ENCODE peak calls at places on chromosome 13, in ten cellular contexts. H, K, S, L, C, Z, J, D, E and X are unnamed samples.

GRCh38 chr13:32838985-32839384 is 177.2 kb upstream of the KL start:
- DNase-seq in L (no peak), C (no peak), H (no peak), D (no peak), K (peak; percentile 35), J (no peak), S (no peak), Z (no peak), E (no peak), X (no peak)

GRCh38 chr13:103615778-103616177 is 549.6 kb upstream of the SLC10A2 start:
- DNase-seq in S (no peak), Z (no peak), H (no peak), D (no peak), L (no peak), K (no peak), J (no peak), C (no peak), E (no peak), X (no peak)

GRCh38 chr13:98556968-98557591 is 19.8 kb downstream of the STK24 start:
- DNase-seq in J (no peak), E (peak; percentile 42), C (no peak), L (no peak), S (no peak), H (no peak), Z (no peak), D (no peak), K (peak; percentile 49), X (no peak)

GRCh38 chr13:41678320-41678719 is 221.0 kb downstream of the RGCC start:
- DNase-seq in L (no peak), K (no peak), Z (no peak), E (no peak), C (no peak), S (no peak), H (no peak), D (no peak), J (no peak), X (no peak)

GRCh38 chr13:112784811-112785418 is 95.1 kb downstream of the ATP11A start:
- DNase-seq in D (no peak), L (no peak), E (no peak), K (no peak), Z (no peak), C (no peak), J (no peak), H (no peak), S (no peak), X (no peak)

GRCh38 chr13:93956416-93956815 is 523.1 kb downstream of the DCT start:
- DNase-seq in J (no peak), H (no peak), D (no peak), L (no peak), Z (no peak), S (no peak), C (no peak), K (no peak), E (no peak), X (no peak)

GRCh38 chr13:108508263-108508662 is 121.1 kb upstream of the MYO16 start:
- DNase-seq in E (no peak), Z (no peak), K (no peak), J (no peak), D (no peak), C (no peak), H (no peak), S (no peak), L (no peak), X (no peak)

GRCh38 chr13:41639955-41640780 is 182.8 kb downstream of the RGCC start:
- DNase-seq in L (peak; percentile 69), J (no peak), E (no peak), C (no peak), Z (no peak), S (no peak), K (no peak), D (no peak), H (no peak), X (no peak)

GRCh38 chr13:99743079-99743478 is 228.5 kb downstream of the ZIC5 start:
- DNase-seq in H (no peak), L (no peak), J (no peak), C (no peak), S (no peak), E (no peak), K (no peak), Z (no peak), D (no peak), X (no peak)

GRCh38 chr13:77374339-77374738 is 47.4 kb upstream of the MYCBP2 start:
- DNase-seq in K (no peak), L (no peak), C (no peak), Z (no peak), J (no peak), S (no peak), E (no peak), D (no peak), H (no peak), X (no peak)

GRCh38 chr13:47835470-47836228 is 165.4 kb downstream of the SUCLA2 start:
- DNase-seq in J (no peak), E (no peak), H (no peak), S (no peak), L (no peak), D (no peak), Z (no peak), C (no peak), K (no peak), X (no peak)

GRCh38 chr13:47826481-47826880 is 174.6 kb downstream of the SUCLA2 start:
- DNase-seq in S (no peak), K (no peak), C (no peak), E (no peak), Z (no peak), D (no peak), L (no peak), H (no peak), J (no peak), X (no peak)

GRCh38 chr13:47831265-47831664 is 169.8 kb downstream of the SUCLA2 start:
- DNase-seq in E (no peak), Z (no peak), L (no peak), H (no peak), S (no peak), K (no peak), J (no peak), D (no peak), C (no peak), X (no peak)

GRCh38 chr13:47832458-47832972 is 168.6 kb downstream of the SUCLA2 start:
- DNase-seq in J (no peak), S (no peak), Z (no peak), C (no peak), L (no peak), E (no peak), H (no peak), D (no peak), K (no peak), X (no peak)

GRCh38 chr13:47829684-47830083 is 171.4 kb downstream of the SUCLA2 start:
- DNase-seq in S (no peak), E (no peak), H (no peak), D (no peak), C (no peak), K (no peak), Z (no peak), J (no peak), L (no peak), X (no peak)
- TF ChIP-seq POLR2A in S (no peak), E (no peak), H (no peak), D (no peak), C (no peak), K (no peak), Z (no peak), J (no peak), L (no peak), X (no peak)

DNA sequence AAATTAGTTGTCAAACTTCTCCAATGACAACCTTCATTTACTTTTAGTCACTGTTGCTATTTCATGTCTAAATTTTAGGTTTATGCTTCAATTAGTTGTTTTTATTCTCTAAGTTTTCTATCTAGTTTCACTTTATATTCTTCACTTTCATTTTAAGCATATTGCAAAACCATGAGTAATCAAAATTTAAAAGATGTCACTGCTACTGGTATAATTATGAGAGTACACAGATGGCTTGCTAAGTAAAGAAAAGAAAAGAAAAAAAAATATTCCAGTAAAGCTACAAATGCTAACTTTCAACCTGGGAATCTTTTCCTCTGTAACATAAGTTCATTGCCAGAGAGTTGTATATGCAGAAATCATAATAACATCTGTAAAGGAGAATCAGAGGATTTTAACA is 1624.8 kb downstream of the PCDH9 start:
- DNase-seq in D (no peak), K (no peak), H (no peak), C (no peak), Z (no peak), L (no peak), J (no peak), E (no peak), S (no peak), X (no peak)
- H3K4me1 ChIP-seq in D (no peaks in the 10 kb centered on the region), K (no peaks in the 10 kb centered on the region), H (no peaks in the 10 kb centered on the region), C (no peaks in the 10 kb centered on the region), Z (no peaks in the 10 kb centered on the region), L (no peaks in the 10 kb centered on the region), J (no peaks in the 10 kb centered on the region), E (no peaks in the 10 kb centered on the region), S (no peaks in the 10 kb centered on the region), X (no peaks in the 10 kb centered on the region)

GRCh38 chr13:97432917-97433726 is 847 bp upstream of the RAP2A start:
- DNase-seq in Z (peak; percentile 99), L (peak; percentile 99), H (peak; percentile 81), S (peak; percentile 98), J (peak; percentile 99), E (peak; percentile 99), K (peak; percentile 97), D (peak; percentile 96), C (peak; percentile 99), X (peak; percentile 100)
- TF ChIP-seq POLR2A in Z (peak; percentile 79), L (peak; percentile 64), H (peak; percentile 69), S (peak; percentile 22), J (no peak), E (peak; percentile 47), K (no peak), D (no peak), C (no peak), X (peak; percentile 26)

GRCh38 chr13:42883142-42883541 is 101.8 kb downstream of the FAM216B start:
- DNase-seq in L (no peak), H (no peak), C (no peak), E (no peak), Z (no peak), D (no peak), K (no peak), S (no peak), J (no peak), X (no peak)

GRCh38 chr13:42880241-42880640 is 98.9 kb downstream of the FAM216B start:
- DNase-seq in L (peak; percentile 31), S (no peak), Z (no peak), E (peak; percentile 66), H (no peak), C (no peak), D (no peak), J (no peak), K (no peak), X (peak; percentile 35)

GRCh38 chr13:42878721-42879120 is 97.3 kb downstream of the FAM216B start:
- DNase-seq in K (no peak), E (no peak), D (no peak), J (no peak), L (no peak), Z (no peak), H (no peak), C (no peak), S (no peak), X (no peak)

GRCh38 chr13:42885325-42885724 is 103.9 kb downstream of the FAM216B start:
- DNase-seq in E (no peak), H (no peak), L (no peak), K (no peak), J (no peak), D (no peak), C (no peak), S (no peak), Z (no peak), X (no peak)

DNA sequence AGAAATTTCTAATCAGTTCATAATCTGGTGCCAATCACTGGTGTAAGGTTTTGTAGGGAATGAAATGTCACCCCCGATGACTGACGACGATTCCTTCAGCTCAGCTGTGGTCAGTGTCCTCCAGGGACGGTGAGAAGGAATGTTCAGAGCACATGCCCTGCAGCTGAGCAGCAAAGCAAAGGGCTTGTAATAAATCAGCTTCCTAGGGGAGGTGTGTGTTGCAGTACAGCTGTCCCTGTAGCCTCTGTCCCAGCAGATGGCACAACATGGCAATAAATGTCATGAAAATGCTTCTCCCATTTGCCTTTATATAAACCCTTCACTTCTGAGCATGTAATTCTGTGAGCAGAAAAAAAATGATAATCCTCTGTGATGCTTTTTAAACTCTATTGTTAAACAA is 102.4 kb downstream of the FAM216B start:
- DNase-seq in H (no peak), J (peak; percentile 43), K (peak; percentile 16), C (no peak), D (no peak), E (peak; percentile 46), Z (no peak), S (no peak), L (no peak), X (no peak)
- H3K4me1 ChIP-seq in H (no peaks in the 10 kb centered on the region), J (peaks cover 3% of the 10 kb centered on the region), K (no peaks in the 10 kb centered on the region), C (no peaks in the 10 kb centered on the region), D (no peaks in the 10 kb centered on the region), E (peaks cover 15% of the 10 kb centered on the region), Z (no peaks in the 10 kb centered on the region), S (no peaks in the 10 kb centered on the region), L (no peaks in the 10 kb centered on the region), X (peaks cover 2% of the 10 kb centered on the region)